ENCODE peak calls at places on chromosomes 4 and X, in ten cellular contexts. K is dorsolateral prefrontal cortex, U is fibroblast of lung, R is left lung, P is body of pancreas, W is upper lobe of right lung, C is breast epithelium, O is cardiac muscle cell, B is heart left ventricle, A is IMR-90. Y is an unnamed sample.

GRCh38 chr4:108010167-108010566 is 20.5 kb downstream of the HADH start:
- DNase-seq in R (no peak), B (no peak), C (no peak), U (peak; percentile 34), O (no peak), K (no peak), A (peak; percentile 89), P (no peak), W (no peak), Y (no peak)

GRCh38 chr4:6674500-6675149 is 19.1 kb upstream of the S100P start:
- DNase-seq in B (no peak), W (no peak), U (peak; percentile 40), R (no peak), A (peak; percentile 41), O (peak; percentile 24), C (no peak), K (no peak), P (peak; percentile 44), Y (no peak)

GRCh38 chr4:1009647-1010521 is 1.5 kb upstream of the FGFRL1 start:
- DNase-seq in U (peak; percentile 51), K (no peak), C (peak; percentile 74), B (peak; percentile 72), P (peak; percentile 86), A (peak; percentile 36), R (peak; percentile 82), O (peak; percentile 83), W (peak; percentile 89), Y (no peak)

GRCh38 chr4:157984285-157984911 is 188.4 kb downstream of the GASK1B start:
- DNase-seq in A (no peak), U (no peak), B (no peak), W (no peak), R (no peak), O (no peak), C (no peak), P (no peak), K (no peak), Y (no peak)

GRCh38 chr4:7726665-7727413 is 212.8 kb downstream of the AFAP1 start:
- DNase-seq in A (no peak), O (no peak), B (no peak), C (no peak), W (no peak), P (no peak), R (no peak), U (no peak), K (no peak), Y (no peak)

GRCh38 chr4:166836865-166837264 is 397.4 kb downstream of the SPOCK3 start:
- DNase-seq in C (no peak), A (no peak), W (no peak), B (no peak), K (no peak), P (no peak), O (no peak), U (no peak), R (no peak), Y (no peak)

GRCh38 chr4:164734476-164734875 is 19.5 kb upstream of the SMIM31 start:
- DNase-seq in R (no peak), C (no peak), W (no peak), O (no peak), P (no peak), A (no peak), B (no peak), K (no peak), U (no peak), Y (no peak)

GRCh38 chr4:48400416-48400815 is 59.1 kb downstream of the SLAIN2 start:
- DNase-seq in O (no peak), P (no peak), W (no peak), B (no peak), U (no peak), R (no peak), A (no peak), K (no peak), C (no peak), Y (no peak)

GRCh38 chr4:153729901-153730300 is 29.9 kb downstream of the RNF175 start:
- DNase-seq in U (no peak), A (no peak), B (no peak), P (no peak), K (no peak), O (no peak), W (no peak), R (no peak), C (no peak), Y (no peak)

GRCh38 chrX:80810365-80810978 is 795 bp upstream of the BRWD3 start:
- DNase-seq in A (no peak), U (peak; percentile 8), W (no peak), P (no peak), C (no peak), K (no peak), O (no peak), B (no peak), R (no peak), Y (no peak)

GRCh38 chrX:123871309-123871708 is 11.5 kb downstream of the XIAP start:
- DNase-seq in C (no peak), A (no peak), W (no peak), U (no peak), O (no peak), B (no peak), R (no peak), K (no peak), P (no peak), Y (no peak)

DNA sequence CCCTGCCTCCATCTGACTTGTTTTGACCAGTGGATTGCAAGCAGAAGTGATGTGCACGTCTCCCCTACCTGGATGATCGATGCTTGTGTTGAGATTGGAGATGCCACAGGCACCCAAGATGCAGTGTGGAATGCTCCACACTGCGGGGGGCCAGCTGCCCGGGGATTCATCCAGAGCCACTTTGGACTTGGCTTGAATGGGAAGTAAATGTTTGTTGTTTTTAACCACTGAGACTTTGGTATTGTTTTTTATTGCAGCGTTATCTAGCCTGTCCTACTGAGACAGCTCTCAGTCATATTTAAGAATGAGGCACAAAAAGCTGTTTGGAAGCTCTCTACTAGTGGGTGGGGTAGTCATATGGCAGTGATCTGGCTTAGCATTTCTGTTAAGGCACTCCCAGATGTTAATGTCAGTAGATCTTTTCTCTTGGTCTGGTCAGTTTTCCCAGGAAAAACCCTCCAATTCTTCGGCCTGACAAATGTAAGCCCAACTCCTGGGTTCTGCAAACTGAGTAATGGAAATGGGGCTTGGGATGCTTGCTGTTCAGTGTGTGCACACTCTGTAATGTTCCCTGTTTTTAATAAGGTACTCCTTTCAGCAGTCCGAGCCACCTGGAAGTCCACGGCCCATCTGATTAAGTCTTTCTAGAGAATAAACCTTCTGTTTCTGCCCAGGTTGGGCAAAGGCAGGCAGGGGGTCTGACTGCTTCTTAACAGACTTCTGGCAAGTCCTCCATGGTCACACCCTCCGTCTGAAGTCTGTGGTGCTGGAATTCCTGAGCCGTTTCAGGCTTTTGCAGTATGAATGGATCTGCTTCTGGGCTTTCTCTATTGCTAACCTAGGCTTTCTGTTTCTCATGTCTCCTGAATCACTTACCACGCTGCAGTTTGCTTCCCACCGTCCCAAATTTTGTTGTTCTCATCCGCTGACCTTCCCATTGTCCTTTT is 74.8 kb downstream of the WWC2 start:
- DNase-seq in U (no peak), R (no peak), O (no peak), W (no peak), C (no peak), A (peak; percentile 29), K (no peak), P (no peak), B (no peak), Y (no peak)
- H3K4me3 ChIP-seq in U (no peak overlapping the region), R (no peak overlapping the region), O (no peak overlapping the region), W (no peak overlapping the region), C (no peak overlapping the region), A (no peak overlapping the region), K (no peak overlapping the region), P (no peak overlapping the region), B (peak overlapping the region; percentile 20), Y (no peak overlapping the region)

DNA sequence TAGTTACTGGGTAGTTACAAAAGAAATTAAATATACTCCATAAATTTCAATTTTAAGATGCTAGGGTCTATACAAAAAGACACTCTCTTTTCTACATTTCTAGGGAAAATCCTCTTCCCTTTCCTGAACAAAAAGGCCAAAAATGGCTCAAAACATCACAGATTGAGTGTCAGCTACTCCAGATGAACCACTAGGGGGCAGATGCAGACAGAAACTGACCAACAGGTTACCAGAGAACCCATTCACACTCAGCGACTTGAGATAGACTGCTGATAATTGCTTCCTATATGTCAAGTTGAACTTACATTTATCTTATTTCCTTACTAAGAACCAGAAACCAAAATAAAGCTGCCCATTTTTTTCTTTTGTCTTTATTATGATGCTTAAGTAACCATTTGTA is 83.4 kb upstream of the MID1IP1 start:
- DNase-seq in B (no peak), A (peak; percentile 20), U (peak; percentile 26), O (peak; percentile 29), K (no peak), C (no peak), W (no peak), R (no peak), P (no peak), Y (no peak)
- TF ChIP-seq CTCF in B (peak; percentile 30), A (peak; percentile 43), U (peak; percentile 56), O (peak; percentile 55), K (peak; percentile 37), C (no peak), W (peak; percentile 47), R (peak; percentile 42), P (peak; percentile 41), Y (peak; percentile 42)

DNA sequence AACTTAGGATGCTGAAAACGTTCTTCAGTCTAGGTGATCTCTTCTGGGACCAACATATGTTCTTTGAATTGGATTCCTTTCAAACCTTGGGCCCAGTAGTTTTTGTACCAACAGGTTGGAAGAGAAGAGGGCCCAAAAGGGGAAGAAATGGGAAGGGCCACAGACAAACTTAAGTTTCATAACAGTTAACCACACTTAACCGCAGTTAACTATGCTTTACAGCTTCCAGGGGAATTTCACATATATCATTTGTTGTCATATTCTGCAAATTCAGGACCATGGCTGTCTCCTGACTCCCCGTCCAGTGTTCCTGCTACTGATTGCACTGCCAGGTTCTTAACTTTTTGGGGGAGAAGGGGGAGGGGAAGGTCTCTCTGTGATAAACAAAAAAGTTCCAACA is 34.6 kb downstream of the RTL5 start:
- DNase-seq in C (no peak), B (no peak), W (no peak), A (no peak), O (no peak), U (no peak), P (no peak), K (no peak), R (no peak), Y (no peak)
- H3K27me3 ChIP-seq in C (no peaks in the 10 kb centered on the region), B (no peaks in the 10 kb centered on the region), W (no peaks in the 10 kb centered on the region), A (peaks cover 54% of the 10 kb centered on the region), O (no peaks in the 10 kb centered on the region), U (no peaks in the 10 kb centered on the region), P (no peaks in the 10 kb centered on the region), K (no peaks in the 10 kb centered on the region), R (no peaks in the 10 kb centered on the region), Y (peaks cover 8% of the 10 kb centered on the region)

DNA sequence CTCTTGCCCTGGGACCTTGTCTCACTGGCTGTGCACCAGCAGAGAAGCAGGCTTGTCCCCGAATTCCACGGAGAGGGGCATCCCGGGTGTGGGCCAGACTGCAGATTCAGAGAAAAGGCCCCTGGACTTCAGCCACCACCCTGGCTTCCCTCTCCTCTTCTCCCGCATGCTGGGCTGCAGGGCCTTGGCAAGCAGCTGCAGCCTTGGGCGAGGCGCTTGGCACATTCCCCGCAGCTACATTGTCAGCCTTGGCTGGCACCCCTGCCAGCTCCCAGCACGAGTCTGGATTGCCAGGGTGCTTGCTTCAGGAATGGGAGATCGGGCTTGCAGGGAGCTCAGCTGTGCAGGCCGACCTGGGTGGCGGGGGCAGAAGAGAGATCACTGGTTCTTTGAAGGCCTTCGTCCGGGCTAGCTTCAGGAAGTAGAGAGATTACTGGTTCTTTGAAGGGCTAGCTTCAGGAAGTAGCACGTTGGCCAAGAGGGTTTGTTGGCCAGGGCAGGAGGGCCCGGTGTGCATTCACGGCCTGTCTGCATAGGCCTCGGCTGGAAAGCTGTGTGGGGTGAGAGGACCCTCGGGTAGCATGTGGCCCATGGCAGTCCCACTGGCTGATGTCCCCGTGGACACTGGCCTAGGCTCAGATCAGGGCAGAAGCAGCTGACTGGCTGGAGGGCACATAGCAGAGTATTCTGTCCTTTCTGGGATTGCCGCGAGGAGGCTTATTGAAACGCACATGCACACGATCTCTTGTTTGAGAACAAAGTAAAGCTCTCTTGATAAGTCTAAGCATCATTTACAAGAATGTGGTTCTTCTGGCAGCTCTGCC is 2.7 kb downstream of the ABCD1 start:
- DNase-seq in R (peak; percentile 52), P (peak; percentile 88), B (peak; percentile 73), O (no peak), A (no peak), C (no peak), K (peak; percentile 79), U (peak; percentile 22), W (peak; percentile 74), Y (no peak)
- H3K4me3 ChIP-seq in R (peak overlapping the region; percentile 71), P (no peak overlapping the region), B (peak overlapping the region; percentile 44), O (no peak overlapping the region), A (peak overlapping the region; percentile 14), C (peak overlapping the region; percentile 2), K (no peak overlapping the region), U (no peak overlapping the region), W (peak overlapping the region; percentile 38), Y (no peak overlapping the region)

Y was measured in kidney epithelial cell.